ENCODE peak calls at places on chromosomes 3 and 15, in four cellular contexts. E, Z, U and O are unnamed samples.

GRCh38 chr15:57541805-57542504 is 49.7 kb upstream of the MYZAP start:
- DNase-seq in E (no peak), U (peak), Z (peak), O (peak)

GRCh38 chr3:197907196-197907595 is 42.8 kb upstream of the RPL35A start:
- DNase-seq in Z (no peak), U (peak), E (no peak), O (no peak)

GRCh38 chr15:89108865-89109660 is 20.8 kb downstream of the ABHD2 start:
- DNase-seq in E (no peak), Z (no peak), U (no peak), O (no peak)

GRCh38 chr15:39511000-39511914 is 69.6 kb upstream of the THBS1 start:
- DNase-seq in U (peak), Z (peak), E (no peak), O (peak)

GRCh38 chr3:46027021-46027705 is at the start of gene XCR1:
- DNase-seq in E (no peak), Z (no peak), U (no peak), O (no peak)

GRCh38 chr3:29567505-29567904 is 286.6 kb downstream of the RBMS3 start:
- DNase-seq in E (no peak), U (no peak), Z (no peak), O (no peak)

GRCh38 chr3:184526158-184526483 is 35.5 kb upstream of the EPHB3 start:
- DNase-seq in Z (no peak), U (no peak), E (no peak), O (no peak)

GRCh38 chr3:32310918-32311839 is 72.7 kb downstream of the CMTM8 start:
- DNase-seq in Z (no peak), U (no peak), E (no peak), O (no peak)

GRCh38 chr3:155398046-155398445 is 104.6 kb upstream of the STRIT1 start:
- DNase-seq in U (no peak), E (no peak), Z (no peak), O (no peak)

GRCh38 chr3:115071611-115072010 is 75.5 kb downstream of the ZBTB20 start:
- DNase-seq in U (peak), Z (peak), E (no peak), O (peak)

GRCh38 chr15:92393287-92393993 is at the start of gene ST8SIA2:
- DNase-seq in Z (no peak), U (peak), E (no peak), O (peak)

GRCh38 chr3:154427685-154428291 is 2.2 kb downstream of the GPR149 start:
- DNase-seq in Z (no peak), E (no peak), U (no peak), O (peak)

GRCh38 chr3:22836131-22836530 is 367.0 kb upstream of the UBE2E2 start:
- DNase-seq in Z (peak), U (no peak), E (no peak), O (no peak)

GRCh38 chr15:75738647-75739325 is 26.1 kb upstream of the CSPG4 start:
- DNase-seq in E (no peak), U (peak), Z (peak), O (peak)

GRCh38 chr3:104939196-104939595 is 427.5 kb upstream of the ALCAM start:
- DNase-seq in Z (no peak), E (no peak), U (no peak), O (no peak)

GRCh38 chr3:132785292-132785691 is 63.1 kb upstream of the NPHP3 start:
- DNase-seq in E (no peak), Z (no peak), U (peak), O (no peak)

GRCh38 chr15:100383302-100384107 is 41.7 kb upstream of the ADAMTS17 start:
- DNase-seq in U (peak), Z (peak), E (no peak), O (peak)